ENCODE peak calls at places on chromosome 14, in eight cellular contexts. I is IMR-90, A is nephron progenitor cell, J is ascending aorta, Q is fibroblast of pulmonary artery, Y is natural killer cell, T is osteocyte, W is WTC11. D is an unnamed sample.

GRCh38 chr14:94547151-94547680 is 14.0 kb upstream of the SERPINA4 start:
- DNase-seq in I (no peak), A (no peak), Y (no peak), Q (no peak), J (no peak), T (peak; percentile 56), W (no peak), D (no peak)

GRCh38 chr14:22386924-22387775 is 201.9 kb downstream of the DAD1 start:
- DNase-seq in I (peak; percentile 72), J (no peak), T (peak; percentile 88), Y (peak; percentile 64), W (peak; percentile 72), A (peak; percentile 79), Q (peak; percentile 87), D (peak; percentile 69)

GRCh38 chr14:98894600-98894999 is 377.4 kb downstream of the BCL11B start:
- DNase-seq in A (no peak), I (no peak), W (no peak), Q (no peak), Y (no peak), T (no peak), J (no peak), D (no peak)

GRCh38 chr14:76942288-76942778 is 86.2 kb downstream of the IRF2BPL start:
- DNase-seq in A (no peak), W (no peak), Q (no peak), J (no peak), T (no peak), Y (no peak), I (no peak), D (no peak)

GRCh38 chr14:104680806-104681688 is 8.4 kb upstream of the INF2 start:
- DNase-seq in Q (peak; percentile 74), A (no peak), W (no peak), Y (no peak), I (peak; percentile 85), T (no peak), J (peak; percentile 76), D (no peak)

GRCh38 chr14:81591266-81591665 is 57.6 kb upstream of the SEL1L start:
- DNase-seq in W (no peak), T (no peak), J (no peak), Q (no peak), I (no peak), A (no peak), Y (no peak), D (no peak)

GRCh38 chr14:96090441-96091148 is 51.4 kb downstream of the C14orf132 start:
- DNase-seq in T (peak; percentile 91), J (no peak), Q (peak; percentile 57), I (peak; percentile 65), Y (no peak), A (peak; percentile 37), W (no peak), D (no peak)

GRCh38 chr14:90495357-90496276 is 98.8 kb downstream of the CALM1 start:
- DNase-seq in I (peak; percentile 75), A (peak; percentile 86), Y (peak; percentile 31), Q (peak; percentile 84), T (no peak), J (no peak), W (peak; percentile 80), D (peak; percentile 73)

GRCh38 chr14:96631621-96632362 is 129.6 kb downstream of the PAPOLA start:
- DNase-seq in Q (no peak), W (no peak), J (no peak), I (no peak), T (peak; percentile 80), Y (no peak), A (no peak), D (no peak)

GRCh38 chr14:101627913-101628257 is 66.6 kb downstream of the DIO3 start:
- DNase-seq in W (no peak), A (no peak), T (no peak), I (no peak), J (no peak), Y (no peak), Q (no peak), D (no peak)

GRCh38 chr14:81275305-81275950 is 54.7 kb upstream of the GTF2A1 start:
- DNase-seq in J (no peak), I (no peak), T (no peak), Y (no peak), Q (no peak), W (no peak), A (no peak), D (no peak)

GRCh38 chr14:36852853-36853634 is 191.4 kb downstream of the PAX9 start:
- DNase-seq in T (no peak), Y (no peak), J (no peak), Q (peak; percentile 36), W (no peak), I (no peak), A (no peak), D (no peak)

GRCh38 chr14:71855399-71856036 is 76.7 kb upstream of the RGS6 start:
- DNase-seq in I (peak; percentile 68), A (peak; percentile 81), Y (no peak), J (no peak), T (no peak), Q (peak; percentile 84), W (peak; percentile 87), D (peak; percentile 37)

GRCh38 chr14:101584049-101584859 is 23.0 kb downstream of the DIO3 start:
- DNase-seq in I (no peak), Y (no peak), J (no peak), T (no peak), Q (peak; percentile 36), A (no peak), W (no peak), D (no peak)

DNA sequence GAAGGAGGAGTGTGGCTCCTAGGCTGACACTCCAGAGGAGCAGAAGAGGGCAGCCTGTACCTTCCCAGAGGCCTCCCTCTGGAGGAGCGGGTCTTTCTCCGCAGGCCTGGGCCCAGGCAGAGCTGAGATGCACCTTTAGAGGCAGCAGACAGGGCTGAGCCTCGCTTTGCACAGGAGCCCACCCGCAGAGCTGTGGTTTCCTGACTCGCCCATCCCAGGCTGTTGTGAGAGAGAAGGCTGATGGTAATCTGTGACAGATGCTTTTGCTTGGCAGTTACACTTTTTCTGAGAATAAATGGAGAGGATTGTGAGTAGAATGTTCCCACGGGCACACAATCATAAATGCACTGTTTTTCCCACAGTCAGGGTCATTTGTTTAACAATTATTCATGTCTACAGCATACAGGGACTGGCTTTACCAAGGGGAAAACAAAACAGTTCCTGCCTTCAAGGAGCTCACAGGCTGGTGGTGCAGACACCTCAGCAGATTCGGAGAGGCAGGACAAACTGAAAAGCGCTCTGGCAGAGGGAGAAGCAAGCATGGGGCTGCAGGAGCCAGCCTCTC is 13.9 kb downstream of the EVL start:
- DNase-seq in W (peak; percentile 56), A (no peak), Q (peak; percentile 37), Y (peak; percentile 68), J (no peak), I (peak; percentile 72), T (peak; percentile 87), D (no peak)
- TF ChIP-seq CTCF in W (no peak), A (no peak), Q (no peak), Y (no peak), J (no peak), I (peak; percentile 6), T (peak; percentile 45), D (no peak)

DNA sequence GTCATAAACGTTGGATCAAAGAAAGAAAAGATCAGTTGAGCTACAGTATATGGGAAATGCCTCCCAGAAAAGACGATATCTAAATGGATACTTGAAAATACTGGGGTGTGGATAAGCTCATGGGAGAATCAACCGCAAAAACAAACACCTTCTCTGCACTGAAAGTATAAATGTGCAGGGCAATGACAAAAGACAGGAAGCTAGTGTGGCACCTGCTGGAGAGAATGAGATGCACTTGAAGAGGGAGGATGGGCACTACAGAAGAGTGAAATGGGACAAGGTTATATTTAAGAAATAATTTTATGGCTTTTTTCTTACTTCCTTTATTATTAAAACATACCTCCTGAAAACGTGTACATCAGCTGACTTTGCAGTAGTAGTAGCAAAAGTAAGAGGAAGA is 153.7 kb downstream of the PRKD1 start:
- DNase-seq in Y (no peak), W (no peak), T (no peak), A (no peak), I (no peak), J (no peak), Q (no peak), D (no peak)
- TF ChIP-seq CTCF in Y (no peak), W (no peak), T (no peak), A (no peak), I (no peak), J (no peak), Q (no peak), D (no peak)

DNA sequence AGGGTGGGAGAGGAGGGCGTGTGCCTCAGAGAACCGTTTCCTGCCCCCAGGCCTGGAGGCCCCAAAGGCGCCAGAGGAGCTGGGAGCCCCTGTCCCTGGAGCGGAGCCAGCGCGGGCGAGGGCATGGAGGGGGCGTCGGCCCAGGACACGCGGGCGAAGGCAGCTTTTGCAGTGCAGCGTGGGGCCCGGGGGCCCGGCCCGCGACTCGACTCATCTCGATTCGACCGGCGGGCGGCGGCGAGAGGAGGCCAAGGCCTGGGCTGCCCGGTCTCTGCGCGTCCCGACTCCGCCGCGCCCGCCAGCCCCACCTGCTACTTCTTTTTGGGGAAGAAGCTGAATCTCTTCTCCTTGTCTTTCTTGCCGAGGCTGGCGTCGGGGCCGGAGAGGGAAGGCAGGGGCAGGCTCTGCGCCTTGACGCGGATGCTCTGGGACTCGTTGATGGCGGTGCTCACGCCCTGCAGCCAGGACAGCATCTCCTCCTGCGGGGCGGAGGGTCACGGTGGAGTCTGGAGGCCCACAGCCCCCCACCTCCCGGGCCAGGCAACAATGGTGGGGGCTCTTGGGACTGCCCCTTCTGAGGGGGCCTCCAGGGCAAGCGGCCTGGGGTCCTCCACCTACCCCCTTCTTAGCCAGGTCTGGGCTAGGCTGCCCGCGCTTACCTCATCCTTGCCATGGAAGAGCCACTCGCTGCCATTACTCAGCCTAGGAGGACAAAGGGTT is 44.9 kb downstream of the PLEKHG3 start:
- DNase-seq in Q (no peak), A (no peak), Y (no peak), W (no peak), I (no peak), T (no peak), J (no peak), D (no peak)
- TF ChIP-seq CTCF in Q (no peak), A (no peak), Y (no peak), W (no peak), I (no peak), T (no peak), J (no peak), D (no peak)

GRCh38 chr14:66745078-66745477 is 237.1 kb downstream of the GPHN start:
- DNase-seq in W (no peak), J (no peak), Y (no peak), A (no peak), T (no peak), I (no peak), Q (no peak), D (no peak)

GRCh38 chr14:66752109-66752508 is 244.2 kb downstream of the GPHN start:
- DNase-seq in T (no peak), J (no peak), Y (no peak), Q (peak; percentile 16), A (no peak), W (no peak), I (no peak), D (no peak)

GRCh38 chr14:66746316-66747006 is 238.5 kb downstream of the GPHN start:
- DNase-seq in T (no peak), I (peak; percentile 58), W (no peak), A (no peak), Y (no peak), J (no peak), Q (peak; percentile 79), D (no peak)
- TF ChIP-seq CTCF in T (peak; percentile 57), I (peak; percentile 52), W (peak; percentile 27), A (peak; percentile 45), Y (no peak), J (peak; percentile 24), Q (peak; percentile 83), D (peak; percentile 55)

D was measured in progenitor cell of endocrine pancreas.